ENCODE peak calls at places on chromosomes 12 and 14, in seven cellular contexts. N is adrenal gland, C is neural progenitor cell, Z is smooth muscle cell of the brain vasculature, W is fibroblast of gingiva, A is tibial nerve, F is glomerular endothelial cell. X is an unnamed sample.

GRCh38 chr14:65373671-65374039 is 38.9 kb upstream of the FUT8 start:
- DNase-seq in A (no peak), N (no peak), W (peak), Z (no peak), C (no peak), F (no peak), X (no peak)

GRCh38 chr14:77804592-77804991 is 4.7 kb downstream of the ADCK1 start:
- DNase-seq in C (peak), N (peak), F (no peak), Z (no peak), A (no peak), W (no peak), X (no peak)

GRCh38 chr12:19058235-19059021 is 71.1 kb upstream of the PLEKHA5 start:
- DNase-seq in Z (no peak), N (peak), A (no peak), C (no peak), W (peak), F (no peak), X (no peak)

GRCh38 chr12:96368233-96368632 is 32.0 kb downstream of the CDK17 start:
- DNase-seq in N (no peak), F (no peak), Z (no peak), W (peak), A (no peak), C (no peak), X (no peak)

GRCh38 chr14:92323031-92323915 is at the start of gene SLC24A4:
- DNase-seq in Z (no peak), A (no peak), N (no peak), C (peak), W (peak), F (no peak), X (no peak)

GRCh38 chr14:92352158-92352985 is 29.4 kb downstream of the SLC24A4 start:
- DNase-seq in A (no peak), N (peak), C (peak), F (no peak), W (no peak), Z (no peak), X (no peak)

GRCh38 chr14:99395904-99396530 is 84.6 kb downstream of the SETD3 start:
- DNase-seq in C (no peak), Z (no peak), F (no peak), N (no peak), W (peak), A (no peak), X (no peak)

GRCh38 chr14:23114669-23115491 is 4.2 kb downstream of the CEBPE start:
- DNase-seq in C (no peak), Z (peak), A (no peak), F (no peak), N (peak), W (peak), X (no peak)

GRCh38 chr12:91126516-91126915 is 15.2 kb upstream of the LUM start:
- DNase-seq in N (no peak), C (no peak), Z (no peak), A (no peak), F (no peak), W (no peak), X (no peak)

GRCh38 chr14:29410581-29410980 is 517.1 kb downstream of the PRKD1 start:
- DNase-seq in W (no peak), C (no peak), N (no peak), Z (no peak), F (no peak), A (no peak), X (no peak)

GRCh38 chr14:99744199-99744872 is 48.9 kb upstream of the EML1 start:
- DNase-seq in W (peak), C (peak), F (no peak), Z (no peak), A (no peak), N (no peak), X (peak)